ENCODE peak calls at places on chromosomes 2 and 18, in eight cellular contexts. Q is GM23338, I is pancreas, P is HCT116, J is astrocyte of the cerebellum, L is lower lobe of right lung, V is neural crest cell, T is A673. B is an unnamed sample.

GRCh38 chr2:126893606-126894005 is 5.1 kb upstream of the TEX51 start:
- DNase-seq in J (no peak), L (peak; percentile 3), P (no peak), V (no peak), T (no peak), Q (no peak), I (no peak), B (no peak)

GRCh38 chr2:202426751-202427150 is 50.6 kb downstream of the BMPR2 start:
- DNase-seq in L (no peak), I (no peak), Q (no peak), P (no peak), T (peak; percentile 77), V (no peak), J (no peak), B (no peak)

GRCh38 chr18:22489694-22490093 is 72.0 kb upstream of the CTAGE1 start:
- DNase-seq in T (no peak), P (no peak), Q (no peak), I (peak; percentile 38), J (no peak), L (no peak), V (no peak), B (no peak)

GRCh38 chr2:27442981-27443323 is 771 bp downstream of the KRTCAP3 start:
- DNase-seq in T (no peak), L (no peak), V (no peak), P (no peak), Q (no peak), J (no peak), I (no peak), B (no peak)

GRCh38 chr2:12649602-12650400 is 66.9 kb upstream of the TRIB2 start:
- DNase-seq in L (no peak), T (no peak), I (peak; percentile 24), V (no peak), Q (no peak), P (no peak), J (no peak), B (no peak)

GRCh38 chr2:144519934-144520717 is at the start of gene ZEB2:
- DNase-seq in I (peak; percentile 34), T (peak; percentile 97), L (peak; percentile 57), J (peak; percentile 81), V (peak; percentile 59), Q (peak; percentile 72), P (peak; percentile 19), B (peak; percentile 84)

GRCh38 chr2:223841436-223842180 is 4.2 kb upstream of the AP1S3 start:
- DNase-seq in L (no peak), P (no peak), Q (no peak), T (no peak), I (no peak), V (no peak), J (no peak), B (no peak)

GRCh38 chr2:179020156-179020750 is 29.7 kb downstream of the CCDC141 start:
- DNase-seq in V (peak; percentile 16), T (peak; percentile 30), Q (peak; percentile 82), I (peak; percentile 17), J (no peak), L (no peak), P (peak; percentile 51), B (no peak)

GRCh38 chr2:113160962-113161361 is 12.8 kb upstream of the PSD4 start:
- DNase-seq in I (no peak), P (no peak), J (no peak), V (no peak), T (no peak), Q (no peak), L (no peak), B (no peak)

GRCh38 chr2:227657204-227657845 is 9.3 kb upstream of the SCYGR5 start:
- DNase-seq in V (no peak), P (no peak), T (no peak), J (peak; percentile 34), Q (no peak), L (no peak), I (no peak), B (no peak)

GRCh38 chr18:58858591-58859468 is 5.8 kb upstream of the ZNF532 start:
- DNase-seq in Q (no peak), L (no peak), P (no peak), T (no peak), V (no peak), J (no peak), I (no peak), B (no peak)

GRCh38 chr2:39583781-39584180 is 81.9 kb upstream of the TMEM178A start:
- DNase-seq in J (no peak), P (no peak), V (no peak), I (no peak), Q (no peak), T (no peak), L (no peak), B (no peak)

GRCh38 chr2:180411631-180412030 is 404.5 kb upstream of the CWC22 start:
- DNase-seq in J (no peak), Q (no peak), T (no peak), L (no peak), V (no peak), P (no peak), I (no peak), B (no peak)

GRCh38 chr18:31503011-31503410 is 5.0 kb downstream of the DSG2 start:
- DNase-seq in Q (no peak), T (no peak), I (no peak), P (no peak), J (no peak), L (no peak), V (no peak), B (no peak)

GRCh38 chr2:119174216-119174992 is 15.9 kb upstream of the C1QL2 start:
- DNase-seq in J (no peak), P (peak; percentile 41), V (peak; percentile 71), I (no peak), T (peak; percentile 76), Q (peak; percentile 86), L (peak; percentile 66), B (no peak)

GRCh38 chr2:114020668-114021067 is 130.8 kb downstream of the ACTR3 start:
- DNase-seq in L (no peak), T (no peak), Q (no peak), I (no peak), V (no peak), J (no peak), P (no peak), B (no peak)

DNA sequence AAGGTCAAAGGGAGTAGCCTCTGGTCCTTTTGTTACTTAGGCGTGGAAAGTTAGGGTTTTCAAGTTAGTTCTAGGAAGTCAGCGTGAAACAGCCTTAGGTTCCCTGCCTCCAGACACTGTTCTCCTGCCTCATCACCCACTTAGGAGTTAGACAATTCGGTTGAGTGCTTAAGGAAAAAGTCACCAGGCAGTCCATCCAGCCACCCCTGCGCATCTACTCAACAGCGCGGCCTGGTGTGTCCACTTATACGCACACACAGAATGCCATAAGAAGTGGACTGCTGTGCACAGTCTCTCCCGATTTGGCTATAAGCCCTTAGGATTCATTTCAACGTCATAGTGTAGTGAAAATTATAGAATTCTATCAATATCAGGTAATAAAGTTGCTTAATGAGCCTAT is 470.8 kb upstream of the TNP1 start:
- DNase-seq in Q (no peak), V (no peak), T (peak; percentile 35), P (no peak), J (no peak), L (no peak), I (no peak), B (no peak)
- TF ChIP-seq CTCF in Q (no peak), V (no peak), T (peak; percentile 19), P (no peak), J (no peak), L (no peak), I (no peak), B (no peak)

GRCh38 chr2:215553946-215554345 is 118.1 kb upstream of the FN1 start:
- DNase-seq in P (peak; percentile 2), V (no peak), T (peak; percentile 43), Q (peak; percentile 25), L (no peak), I (no peak), J (no peak), B (no peak)
- TF ChIP-seq CTCF in P (peak; percentile 37), V (no peak), T (peak; percentile 54), Q (peak; percentile 67), L (no peak), I (no peak), J (no peak), B (no peak)

GRCh38 chr2:44167908-44168683 is 579 bp upstream of the PPM1B start:
- DNase-seq in T (peak; percentile 100), V (peak; percentile 89), I (peak; percentile 100), Q (peak; percentile 100), L (peak; percentile 99), J (peak; percentile 99), P (peak; percentile 99), B (peak; percentile 100)
- TF ChIP-seq CTCF in T (no peak), V (no peak), I (no peak), Q (no peak), L (no peak), J (no peak), P (no peak), B (no peak)

GRCh38 chr18:48948112-48949050 is 2.4 kb downstream of the SMAD7 start:
- DNase-seq in V (peak; percentile 38), Q (peak; percentile 69), P (no peak), J (no peak), T (peak; percentile 68), I (peak; percentile 70), L (peak; percentile 76), B (peak; percentile 65)
- TF ChIP-seq CTCF in V (no peak), Q (no peak), P (no peak), J (no peak), T (no peak), I (no peak), L (peak; percentile 11), B (no peak)

DNA sequence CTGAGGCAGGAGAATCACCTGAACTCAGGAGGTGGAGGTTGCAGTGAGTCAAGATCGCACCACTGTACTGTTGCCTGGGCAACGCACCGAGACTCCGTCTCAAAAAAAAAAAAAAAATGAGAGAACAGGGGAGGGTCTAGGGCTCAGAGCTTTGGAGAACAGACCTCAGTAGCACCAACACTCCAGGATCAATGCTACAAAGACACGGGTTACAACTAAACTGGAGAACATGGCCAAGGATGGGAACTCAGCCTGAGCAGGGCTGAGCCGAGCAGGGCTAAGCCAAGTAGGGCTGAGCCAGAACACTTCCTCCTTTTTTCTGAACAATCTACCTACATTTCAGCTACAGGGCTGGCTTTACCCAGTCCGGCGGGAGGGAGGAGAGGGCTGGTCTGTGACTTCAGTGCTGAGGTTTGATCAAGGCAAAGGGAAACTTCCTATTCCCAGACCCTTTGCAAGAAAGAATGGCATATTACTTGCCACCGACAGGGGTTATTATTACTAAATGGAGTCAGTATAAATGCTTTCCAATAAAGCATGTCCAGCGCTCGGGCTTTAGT is 2.9 kb upstream of the CASP8 start:
- DNase-seq in L (peak; percentile 71), V (no peak), P (no peak), I (peak; percentile 41), Q (no peak), T (no peak), J (no peak), B (no peak)
- TF ChIP-seq CTCF in L (no peak), V (no peak), P (no peak), I (no peak), Q (no peak), T (no peak), J (no peak), B (no peak)

DNA sequence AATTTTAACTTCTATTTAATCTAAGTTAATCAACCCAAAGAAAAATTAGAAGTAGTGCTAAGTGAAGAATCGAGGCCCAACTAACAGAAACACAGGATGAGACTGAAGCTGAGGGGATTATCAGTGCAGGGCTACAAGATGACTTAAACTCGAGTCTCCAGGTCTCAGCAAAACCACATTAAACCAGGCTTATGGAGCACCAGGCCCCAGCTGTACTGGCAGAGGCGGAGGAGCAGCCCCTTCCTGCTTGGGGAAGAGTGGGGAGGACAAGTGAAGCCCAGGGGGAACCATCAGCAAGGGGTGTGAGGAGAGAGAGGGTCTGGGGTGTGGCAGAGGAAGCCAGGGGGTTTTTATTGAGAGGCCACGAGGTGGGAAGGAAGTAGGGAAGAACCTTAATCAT is 135.9 kb upstream of the EPAS1 start:
- DNase-seq in Q (no peak), I (no peak), L (no peak), V (no peak), T (no peak), J (no peak), P (no peak), B (no peak)
- TF ChIP-seq CTCF in Q (no peak), I (no peak), L (no peak), V (no peak), T (no peak), J (no peak), P (no peak), B (no peak)

B was measured in AG09319.